ENCODE peak calls at places on chromosomes 11 and 22, in ten cellular contexts. P, W, E, L, M, K, N, O, R and A are unnamed samples.

GRCh38 chr11:24351179-24351578 is 145.7 kb upstream of the LUZP2 start:
- DNase-seq in W (no peak), L (no peak), R (no peak), K (no peak), N (no peak), M (no peak), E (no peak), O (no peak), P (no peak), A (no peak)

GRCh38 chr11:127049486-127049885 is 48.9 kb upstream of the KIRREL3 start:
- DNase-seq in P (no peak), R (no peak), M (no peak), E (no peak), L (no peak), N (no peak), W (no peak), K (no peak), O (no peak), A (no peak)

GRCh38 chr11:12838463-12839120 is 164.4 kb downstream of the TEAD1 start:
- DNase-seq in R (no peak), L (no peak), P (peak; percentile 72), M (no peak), E (no peak), K (peak; percentile 44), N (no peak), O (no peak), W (no peak), A (no peak)

GRCh38 chr11:57071829-57072228 is 83.1 kb downstream of the OR5AK2 start:
- DNase-seq in M (no peak), P (no peak), L (no peak), R (no peak), N (no peak), E (no peak), K (no peak), W (no peak), O (no peak), A (no peak)

GRCh38 chr22:37379085-37379484 is 48.2 kb downstream of the ELFN2 start:
- DNase-seq in M (no peak), R (no peak), O (no peak), N (no peak), W (no peak), E (no peak), K (no peak), L (no peak), P (no peak), A (no peak)

GRCh38 chr11:64331569-64332371 is 8.2 kb upstream of the CCDC88B start:
- DNase-seq in E (peak; percentile 92), P (peak; percentile 58), N (peak; percentile 98), R (peak; percentile 71), K (peak; percentile 60), W (peak; percentile 92), M (peak; percentile 93), L (peak; percentile 68), O (no peak), A (peak; percentile 86)

GRCh38 chr11:11074686-11075370 is 217.0 kb upstream of the ZBED5 start:
- DNase-seq in P (no peak), L (no peak), R (no peak), E (no peak), O (no peak), K (no peak), N (no peak), W (no peak), M (no peak), A (no peak)

GRCh38 chr11:16956538-16957153 is 57.6 kb downstream of the PLEKHA7 start:
- DNase-seq in W (no peak), P (no peak), L (no peak), K (no peak), E (no peak), O (no peak), N (no peak), R (no peak), M (no peak), A (no peak)

GRCh38 chr11:10348650-10349280 is 43.9 kb downstream of the ADM start:
- DNase-seq in O (no peak), P (peak; percentile 56), N (no peak), R (no peak), M (no peak), W (no peak), E (no peak), L (no peak), K (no peak), A (no peak)

GRCh38 chr11:118922745-118923627 is 2.7 kb downstream of the BCL9L start:
- DNase-seq in L (no peak), K (no peak), M (no peak), R (no peak), E (no peak), P (no peak), O (no peak), W (no peak), N (no peak), A (no peak)

GRCh38 chr11:93623179-93623578 is 38.3 kb upstream of the CEP295 start:
- DNase-seq in R (no peak), K (no peak), L (no peak), M (no peak), P (no peak), N (no peak), W (no peak), E (no peak), O (no peak), A (peak; percentile 15)

GRCh38 chr11:65794570-65795510 is 8.0 kb downstream of the OVOL1 start:
- DNase-seq in L (no peak), O (no peak), M (no peak), K (no peak), R (no peak), E (no peak), P (no peak), W (no peak), N (peak; percentile 75), A (no peak)

GRCh38 chr11:75583710-75584658 is 21.9 kb downstream of the SERPINH1 start:
- DNase-seq in P (peak; percentile 39), L (peak; percentile 82), W (peak; percentile 39), E (peak; percentile 45), O (peak; percentile 94), K (peak; percentile 87), N (peak; percentile 65), R (peak; percentile 71), M (no peak), A (peak; percentile 83)
- H3K4me3 ChIP-seq in P (peak overlapping the region; percentile 67), L (peak overlapping the region; percentile 71), W (peak overlapping the region; percentile 79), E (peak overlapping the region; percentile 70), O (peak overlapping the region; percentile 39), K (peak overlapping the region; percentile 72), N (peak overlapping the region; percentile 62), R (peak overlapping the region; percentile 75), M (peak overlapping the region; percentile 49), A (peak overlapping the region; percentile 71)

GRCh38 chr11:73156114-73156513 is 14.0 kb upstream of the FCHSD2 start:
- DNase-seq in P (no peak), K (no peak), N (no peak), L (no peak), R (no peak), O (peak; percentile 31), M (no peak), E (no peak), W (no peak), A (no peak)

GRCh38 chr11:73151371-73151870 is 9.3 kb upstream of the FCHSD2 start:
- DNase-seq in W (peak; percentile 1), N (no peak), O (peak; percentile 49), M (no peak), P (no peak), R (no peak), E (no peak), K (no peak), L (no peak), A (no peak)

GRCh38 chr11:73154178-73154577 is 12.1 kb upstream of the FCHSD2 start:
- DNase-seq in L (no peak), N (no peak), O (peak; percentile 77), P (no peak), R (no peak), M (no peak), W (no peak), E (peak; percentile 67), K (no peak), A (no peak)

GRCh38 chr11:73152086-73152853 is 10.2 kb upstream of the FCHSD2 start:
- DNase-seq in M (no peak), L (no peak), O (peak; percentile 37), P (no peak), K (no peak), R (no peak), N (peak; percentile 48), W (peak; percentile 24), E (peak; percentile 26), A (no peak)

DNA sequence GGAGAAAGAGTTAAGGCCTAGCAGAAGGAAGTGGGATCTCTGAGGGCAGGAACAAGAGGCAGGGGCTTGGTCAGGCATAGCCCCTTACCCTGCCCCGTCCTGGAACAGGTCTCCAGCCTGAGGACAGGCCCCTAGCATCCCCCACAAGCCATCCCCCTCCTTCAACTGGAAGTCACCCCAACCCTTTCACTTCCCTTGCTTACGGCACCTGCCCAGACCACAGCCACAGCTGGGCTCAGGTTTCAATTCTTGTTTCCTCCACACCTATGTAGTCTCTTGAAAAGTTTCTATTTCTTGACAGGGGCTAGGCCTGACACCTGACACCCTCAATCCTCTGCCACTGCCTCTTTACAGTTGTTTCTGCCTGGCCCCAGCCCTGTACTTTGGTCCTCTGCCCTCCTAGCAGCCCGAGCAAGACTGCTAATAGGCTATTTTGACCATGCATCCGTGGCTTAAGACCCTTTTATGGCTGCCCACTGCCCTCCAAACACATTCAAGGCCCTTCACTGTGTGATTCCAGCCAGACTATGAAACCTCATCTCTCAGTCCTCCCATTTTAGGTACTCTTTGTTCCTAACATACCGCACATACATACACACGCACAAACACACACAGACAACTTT is 10.9 kb upstream of the FCHSD2 start:
- DNase-seq in R (no peak), E (peak; percentile 73), O (peak; percentile 69), K (no peak), M (no peak), P (no peak), W (peak; percentile 35), L (no peak), N (peak; percentile 32), A (no peak)
- TF ChIP-seq POLR2A in R (no peak), E (no peak), O (no peak), K (no peak), M (no peak), P (no peak), W (no peak), L (no peak), N (no peak), A (no peak)

GRCh38 chr11:102320166-102320565 is 2.9 kb downstream of the BIRC3 start:
- DNase-seq in L (no peak), E (no peak), M (no peak), R (no peak), W (no peak), O (no peak), K (no peak), P (no peak), N (no peak), A (no peak)
- H3K4me3 ChIP-seq in L (no peak overlapping the region), E (no peak overlapping the region), M (no peak overlapping the region), R (no peak overlapping the region), W (peak overlapping the region; percentile 67), O (no peak overlapping the region), K (no peak overlapping the region), P (no peak overlapping the region), N (no peak overlapping the region), A (no peak overlapping the region)

DNA sequence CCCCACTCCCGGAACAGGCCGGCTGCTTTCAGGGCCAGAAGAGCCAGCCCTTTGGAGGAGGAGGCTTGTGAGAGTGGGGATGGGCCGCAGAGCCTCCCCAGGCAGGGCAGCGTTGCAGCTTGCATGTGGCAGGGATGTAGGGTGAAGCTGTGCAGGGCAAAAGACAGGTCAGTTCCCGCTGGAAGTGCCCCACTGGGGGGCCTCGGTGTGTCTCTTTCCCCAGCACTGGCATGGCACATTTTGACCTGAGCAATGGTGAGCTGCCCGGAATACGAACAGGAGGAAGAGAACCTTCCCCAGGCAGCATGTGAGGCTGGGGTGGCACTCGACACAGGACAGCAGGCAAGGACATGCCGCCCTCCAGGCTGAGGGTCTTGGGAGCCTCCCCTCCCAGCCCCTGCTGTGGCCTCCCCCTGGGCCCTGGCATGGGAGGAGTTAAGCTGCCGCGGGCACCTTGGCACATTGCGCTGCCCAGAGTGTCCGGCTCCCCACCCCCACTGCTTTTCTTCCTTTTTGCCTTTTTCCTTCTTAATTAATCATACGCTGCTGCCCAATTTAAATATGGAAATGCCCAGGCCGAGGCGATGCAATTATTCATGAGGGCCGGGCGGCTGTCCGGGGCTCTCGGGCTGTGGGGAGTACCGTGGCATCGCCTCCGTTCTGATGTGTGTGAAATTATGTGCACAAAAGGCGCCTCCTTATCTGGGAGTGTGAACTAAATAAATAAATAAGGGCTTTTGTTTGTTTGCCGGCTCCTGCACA is 76.0 kb upstream of the WNT7B start:
- DNase-seq in K (peak; percentile 55), N (peak; percentile 49), P (no peak), L (peak; percentile 61), W (peak; percentile 80), R (peak; percentile 49), O (peak; percentile 90), M (no peak), E (peak; percentile 69), A (peak; percentile 33)
- TF ChIP-seq POLR2A in K (no peak), N (no peak), P (peak; percentile 19), L (no peak), W (no peak), R (no peak), O (no peak), M (no peak), E (peak; percentile 24), A (no peak)